ENCODE peak calls at places on chromosomes 12 and 14, in four cellular contexts. A is LoVo, Q is psoas muscle, R is NCI-H1930. E is an unnamed sample.

GRCh38 chr12:76719642-76720041 is 44.3 kb upstream of the ZDHHC17 start:
- DNase-seq in A (no peak), R (no peak), Q (no peak), E (no peak)

GRCh38 chr14:93715279-93715927 is 72.9 kb downstream of the PRIMA1 start:
- DNase-seq in A (no peak), R (no peak), Q (no peak), E (no peak)

GRCh38 chr12:62792526-62792925 is 142.4 kb downstream of the PPM1H start:
- DNase-seq in Q (no peak), R (no peak), A (no peak), E (no peak)

GRCh38 chr14:95885866-95886265 is 9.2 kb downstream of the TUNAR start:
- DNase-seq in Q (no peak), A (no peak), R (no peak), E (no peak)

GRCh38 chr14:80202888-80203562 is 8.3 kb downstream of the DIO2 start:
- DNase-seq in R (no peak), Q (no peak), A (peak; percentile 1), E (peak; percentile 53)

GRCh38 chr12:69401940-69402339 is 42.4 kb downstream of the YEATS4 start:
- DNase-seq in Q (no peak), R (no peak), A (no peak), E (no peak)

GRCh38 chr14:99143793-99144192 is 128.2 kb downstream of the BCL11B start:
- DNase-seq in R (no peak), Q (no peak), A (no peak), E (no peak)

GRCh38 chr14:36504805-36505192 is 15.2 kb downstream of the NKX2-1 start:
- DNase-seq in A (no peak), Q (no peak), R (no peak), E (no peak)

GRCh38 chr14:50874842-50875241 is 3.0 kb downstream of the ABHD12B start:
- DNase-seq in Q (no peak), A (no peak), R (no peak), E (no peak)

GRCh38 chr14:28756896-28757570 is 9.6 kb upstream of the FOXG1 start:
- DNase-seq in A (peak; percentile 12), Q (no peak), R (no peak), E (no peak)

GRCh38 chr12:44874981-44875416 is 1.1 kb downstream of the NELL2 start:
- DNase-seq in A (no peak), Q (no peak), R (peak; percentile 74), E (peak; percentile 11)

GRCh38 chr12:123934016-123934620 is 38.5 kb downstream of the CCDC92 start:
- DNase-seq in R (no peak), Q (no peak), A (no peak), E (no peak)

GRCh38 chr12:117970334-117970733 is 1.5 kb upstream of the KSR2 start:
- DNase-seq in R (no peak), A (no peak), Q (no peak), E (no peak)

GRCh38 chr12:19181666-19182426 is 52.3 kb downstream of the PLEKHA5 start:
- DNase-seq in A (no peak), R (no peak), Q (no peak), E (no peak)

GRCh38 chr12:31897791-31898503 is 61.3 kb upstream of the RESF1 start:
- DNase-seq in Q (peak; percentile 19), R (no peak), A (peak; percentile 49), E (peak; percentile 31)

GRCh38 chr12:6097384-6097783 is 27.1 kb downstream of the VWF start:
- DNase-seq in Q (no peak), R (no peak), A (no peak), E (no peak)

GRCh38 chr14:95889236-95889979 is 12.8 kb downstream of the TUNAR start:
- DNase-seq in R (no peak), A (no peak), Q (no peak), E (no peak)

GRCh38 chr14:95486875-95487668 is 29.4 kb downstream of the SYNE3 start:
- DNase-seq in A (no peak), R (no peak), Q (no peak), E (no peak)

GRCh38 chr12:10140001-10140400 is 10.0 kb upstream of the CLEC7A start:
- DNase-seq in A (peak; percentile 44), Q (no peak), R (peak; percentile 31), E (peak; percentile 32)

GRCh38 chr14:105168979-105169507 is 467 bp upstream of the JAG2 start:
- DNase-seq in R (peak; percentile 41), Q (no peak), A (peak; percentile 24), E (peak; percentile 71)

GRCh38 chr12:6869049-6870021 is 2.0 kb downstream of the TPI1 start:
- DNase-seq in R (peak; percentile 87), Q (peak; percentile 72), A (peak; percentile 81), E (peak; percentile 68)

GRCh38 chr12:77667101-77667500 is 163.6 kb upstream of the NAV3 start:
- DNase-seq in Q (no peak), A (no peak), R (no peak), E (no peak)

GRCh38 chr12:2142068-2142467 is 89.3 kb downstream of the CACNA1C start:
- DNase-seq in A (no peak), R (no peak), Q (no peak), E (no peak)

GRCh38 chr14:63922696-63923421 is 70.1 kb downstream of the SYNE2 start:
- DNase-seq in Q (no peak), A (peak; percentile 73), R (no peak), E (no peak)